ENCODE peak calls at places on chromosomes 16 and 17, in four cellular contexts. One of them, this sample, is unnamed.

GRCh38 chr17:31274252-31274651 is 22.8 kb downstream of the OMG start:
- DNase-seq in H1: no peak
- DNase-seq in IMR-90: peak; percentile 63
- DNase-seq in H9: no peak
- DNase-seq in this sample: no peak

GRCh38 chr17:9414471-9414870 is 161.1 kb downstream of the STX8 start:
- DNase-seq in H1: no peak
- DNase-seq in IMR-90: no peak
- DNase-seq in H9: no peak
- DNase-seq in this sample: no peak

GRCh38 chr17:13650096-13650675 is 48.5 kb upstream of the HS3ST3A1 start:
- DNase-seq in H1: no peak
- DNase-seq in IMR-90: peak; percentile 57
- DNase-seq in H9: no peak
- DNase-seq in this sample: no peak

GRCh38 chr16:49608801-49609200 is 235.2 kb downstream of the C16orf78 start:
- DNase-seq in H1: peak; percentile 44
- DNase-seq in IMR-90: peak; percentile 61
- DNase-seq in H9: peak; percentile 50
- DNase-seq in this sample: peak; percentile 78

GRCh38 chr17:54969658-54970572 is 1.4 kb downstream of the STXBP4 start:
- DNase-seq in H1: no peak
- DNase-seq in IMR-90: no peak
- DNase-seq in H9: no peak
- DNase-seq in this sample: no peak

GRCh38 chr16:86364653-86365380 is 145.5 kb upstream of the FOXF1 start:
- DNase-seq in H1: no peak
- DNase-seq in IMR-90: no peak
- DNase-seq in H9: no peak
- DNase-seq in this sample: no peak

GRCh38 chr17:60720763-60721531 is 43.3 kb downstream of the BCAS3 start:
- DNase-seq in H1: peak; percentile 45
- DNase-seq in IMR-90: peak; percentile 81
- DNase-seq in H9: peak; percentile 44
- DNase-seq in this sample: peak; percentile 56

GRCh38 chr17:77038860-77039555 is 101.8 kb upstream of the SEC14L1 start:
- DNase-seq in H1: no peak
- DNase-seq in IMR-90: no peak
- DNase-seq in H9: no peak
- DNase-seq in this sample: no peak

GRCh38 chr17:10182785-10183184 is 15.6 kb downstream of the GAS7 start:
- DNase-seq in H1: no peak
- DNase-seq in IMR-90: no peak
- DNase-seq in H9: no peak
- DNase-seq in this sample: no peak

GRCh38 chr17:77501101-77501566 is 360.4 kb downstream of the SEC14L1 start:
- DNase-seq in H1: no peak
- DNase-seq in IMR-90: no peak
- DNase-seq in H9: no peak
- DNase-seq in this sample: no peak

GRCh38 chr17:19239544-19239943 is 2.4 kb downstream of the EPN2 start:
- DNase-seq in H1: no peak
- DNase-seq in IMR-90: no peak
- DNase-seq in H9: no peak
- DNase-seq in this sample: peak; percentile 71

GRCh38 chr17:81109957-81110356 is 55.4 kb upstream of the PVALEF start:
- DNase-seq in H1: no peak
- DNase-seq in IMR-90: no peak
- DNase-seq in H9: no peak
- DNase-seq in this sample: no peak

GRCh38 chr17:72954595-72954994 is 137.9 kb downstream of the SLC39A11 start:
- DNase-seq in H1: no peak
- DNase-seq in IMR-90: no peak
- DNase-seq in H9: no peak
- DNase-seq in this sample: no peak

GRCh38 chr17:72952641-72953313 is 139.7 kb downstream of the SLC39A11 start:
- DNase-seq in H1: no peak
- DNase-seq in IMR-90: no peak
- DNase-seq in H9: peak; percentile 50
- DNase-seq in this sample: peak; percentile 77

GRCh38 chr17:72952220-72952619 is 140.3 kb downstream of the SLC39A11 start:
- DNase-seq in H1: no peak
- DNase-seq in IMR-90: no peak
- DNase-seq in H9: peak; percentile 69
- DNase-seq in this sample: peak; percentile 44

GRCh38 chr17:72955391-72956140 is 136.9 kb downstream of the SLC39A11 start:
- DNase-seq in H1: no peak
- DNase-seq in IMR-90: no peak
- DNase-seq in H9: no peak
- DNase-seq in this sample: no peak

GRCh38 chr17:72953621-72954020 is 138.9 kb downstream of the SLC39A11 start:
- DNase-seq in H1: no peak
- DNase-seq in IMR-90: no peak
- DNase-seq in H9: no peak
- DNase-seq in this sample: no peak
- H3K9ac ChIP-seq in H1: no peak overlapping the region
- H3K9ac ChIP-seq in IMR-90: no peak overlapping the region
- H3K9ac ChIP-seq in H9: no peak overlapping the region
- H3K9ac ChIP-seq in this sample: no peak overlapping the region

DNA sequence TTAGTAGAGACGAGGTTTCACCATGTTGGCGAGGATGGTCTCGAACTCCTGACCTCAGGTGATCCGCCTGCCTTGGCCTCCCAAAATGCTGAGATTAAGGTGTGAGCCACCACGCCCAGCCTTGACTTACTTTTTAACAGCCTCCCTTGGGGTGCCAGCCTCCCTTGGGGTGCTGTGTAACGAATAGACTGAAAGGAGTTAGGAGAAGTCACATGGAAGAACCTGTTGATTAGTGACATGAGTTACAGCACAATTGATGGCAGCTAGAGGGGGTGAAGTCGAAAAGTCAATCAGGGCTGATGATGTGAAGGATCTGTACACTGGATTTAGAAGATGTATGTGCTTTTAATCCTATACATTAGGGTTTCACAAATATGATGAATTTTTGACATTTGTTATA is 39.4 kb upstream of the CDR2 start:
- DNase-seq in H1: peak; percentile 8
- DNase-seq in IMR-90: no peak
- DNase-seq in H9: no peak
- DNase-seq in this sample: no peak
- H3K56ac ChIP-seq in H1: no peak overlapping the region
- H3K56ac ChIP-seq in IMR-90: no peak overlapping the region
- H3K56ac ChIP-seq in H9: no peak overlapping the region
- H3K56ac ChIP-seq in this sample: no peak overlapping the region

GRCh38 chr17:2237521-2237921 is 66.1 kb downstream of the SMG6 start:
- DNase-seq in H1: no peak
- DNase-seq in IMR-90: no peak
- DNase-seq in H9: no peak
- DNase-seq in this sample: no peak
- H3K4ac ChIP-seq in H1: no peak overlapping the region
- H3K4ac ChIP-seq in IMR-90: peak overlapping the region; percentile 47
- H3K4ac ChIP-seq in H9: no peak overlapping the region
- H3K4ac ChIP-seq in this sample: no peak overlapping the region

DNA sequence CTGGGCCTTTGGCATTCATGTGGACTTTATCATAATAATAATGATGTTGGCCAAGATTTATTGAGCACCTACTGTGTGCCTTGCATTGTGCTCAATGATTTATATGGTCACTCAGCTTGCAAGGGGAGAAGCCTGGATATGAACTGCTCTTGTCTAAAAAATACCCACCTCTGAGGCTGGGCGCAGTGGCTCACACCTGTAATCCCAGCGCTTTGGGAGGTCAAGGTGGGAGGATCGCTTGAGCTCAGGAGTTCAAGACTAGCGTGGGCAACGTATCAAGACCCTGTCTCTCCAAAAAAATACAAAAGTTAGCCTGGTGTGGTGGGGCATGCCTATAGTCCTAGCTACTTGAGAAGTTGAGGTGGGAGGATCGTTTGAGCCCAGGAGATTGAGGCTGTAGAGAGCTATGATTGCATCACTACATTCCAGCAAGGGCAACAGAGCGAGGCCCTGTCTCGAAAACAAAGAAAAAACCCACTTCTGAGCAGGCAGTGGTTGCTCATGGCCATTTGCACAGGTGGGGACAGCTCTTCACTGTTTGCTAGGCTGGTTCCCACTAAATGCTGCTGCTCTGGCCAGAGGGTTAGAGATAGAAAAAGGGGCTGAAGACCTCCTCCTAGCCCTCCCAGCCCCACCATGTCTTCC is 4.3 kb upstream of the ADGRG1 start:
- DNase-seq in H1: no peak
- DNase-seq in IMR-90: peak; percentile 42
- DNase-seq in H9: no peak
- DNase-seq in this sample: peak; percentile 56
- H3K9ac ChIP-seq in H1: no peak overlapping the region
- H3K9ac ChIP-seq in IMR-90: no peak overlapping the region
- H3K9ac ChIP-seq in H9: no peak overlapping the region
- H3K9ac ChIP-seq in this sample: no peak overlapping the region

DNA sequence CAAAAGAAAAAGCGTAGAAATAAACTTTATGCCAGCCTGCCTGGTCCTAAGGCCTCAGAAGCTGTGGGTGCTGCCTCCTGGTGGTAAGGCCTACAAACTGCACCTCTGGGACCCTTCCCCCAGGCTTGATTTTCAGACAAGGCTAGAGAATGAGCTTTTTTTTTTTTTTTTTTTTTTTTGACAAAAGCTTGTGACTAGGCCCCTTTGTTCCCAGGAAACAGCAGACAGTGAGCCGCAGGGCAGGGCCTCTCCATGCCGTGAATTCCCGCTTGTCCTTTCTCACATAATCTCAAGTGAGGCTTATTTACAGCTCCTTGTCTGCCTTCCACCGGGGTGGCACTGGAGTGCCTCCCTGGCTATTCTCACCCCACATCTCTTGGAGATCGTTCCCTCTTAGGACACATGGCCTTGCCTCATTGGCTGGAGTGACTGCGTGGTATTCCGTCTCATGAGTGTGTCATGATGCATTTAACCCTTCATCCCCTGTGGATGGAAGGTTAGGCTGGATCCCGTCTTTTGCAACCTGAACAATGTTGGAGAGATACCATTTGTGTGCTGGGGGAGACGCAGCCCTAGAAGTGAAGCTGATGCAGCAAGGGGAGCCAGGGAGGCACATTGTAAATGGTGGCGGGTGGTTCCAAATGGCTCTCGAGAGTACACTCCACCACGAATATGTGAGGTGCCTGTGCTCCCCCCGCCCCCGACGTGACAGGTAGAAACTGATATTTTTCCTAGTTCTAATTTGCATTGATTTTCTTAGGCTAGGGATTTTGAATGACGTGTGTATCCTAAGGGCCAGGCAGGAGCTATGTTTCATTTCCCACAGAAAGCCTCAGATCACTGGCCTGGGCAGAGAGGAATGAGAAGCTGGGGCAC is 49.6 kb downstream of the USP22 start:
- DNase-seq in H1: peak; percentile 89
- DNase-seq in IMR-90: peak; percentile 71
- DNase-seq in H9: peak; percentile 92
- DNase-seq in this sample: peak; percentile 93
- H3K56ac ChIP-seq in H1: no peak overlapping the region
- H3K56ac ChIP-seq in IMR-90: no peak overlapping the region
- H3K56ac ChIP-seq in H9: no peak overlapping the region
- H3K56ac ChIP-seq in this sample: peak overlapping the region; percentile 39

GRCh38 chr16:4395055-4395726 is 21.2 kb downstream of the CORO7 start:
- DNase-seq in H1: no peak
- DNase-seq in IMR-90: no peak
- DNase-seq in H9: no peak
- DNase-seq in this sample: no peak
- H3K4ac ChIP-seq in H1: no peak overlapping the region
- H3K4ac ChIP-seq in IMR-90: no peak overlapping the region
- H3K4ac ChIP-seq in H9: no peak overlapping the region
- H3K4ac ChIP-seq in this sample: no peak overlapping the region

GRCh38 chr16:73047221-73047535 is 750 bp downstream of the ZFHX3 start:
- DNase-seq in H1: no peak
- DNase-seq in IMR-90: peak; percentile 57
- DNase-seq in H9: no peak
- DNase-seq in this sample: peak; percentile 88
- H3K9ac ChIP-seq in H1: no peak overlapping the region
- H3K9ac ChIP-seq in IMR-90: peak overlapping the region; percentile 68
- H3K9ac ChIP-seq in H9: no peak overlapping the region
- H3K9ac ChIP-seq in this sample: no peak overlapping the region

DNA sequence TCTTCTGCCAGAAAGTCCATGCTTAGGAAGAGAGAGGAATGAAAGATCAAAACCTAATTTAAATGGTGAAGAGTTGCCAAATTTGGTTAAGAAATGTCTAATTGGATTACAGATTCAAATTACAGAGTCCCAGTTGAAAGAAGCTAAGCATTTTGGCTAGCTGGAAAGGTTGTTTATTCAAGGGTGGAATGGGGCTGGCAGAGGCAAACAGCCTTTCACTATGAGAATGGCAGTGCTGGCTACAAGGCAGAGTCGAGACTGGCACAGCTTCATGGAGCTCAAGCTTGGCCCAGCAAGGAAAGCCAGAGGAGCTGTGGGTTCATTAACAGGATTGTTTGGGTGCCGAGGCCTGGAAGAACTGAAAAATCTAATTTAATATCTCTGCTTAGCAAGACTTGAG is 13.6 kb downstream of the MAP3K3 start:
- DNase-seq in H1: no peak
- DNase-seq in IMR-90: no peak
- DNase-seq in H9: no peak
- DNase-seq in this sample: no peak
- H3K56ac ChIP-seq in H1: no peak overlapping the region
- H3K56ac ChIP-seq in IMR-90: no peak overlapping the region
- H3K56ac ChIP-seq in H9: no peak overlapping the region
- H3K56ac ChIP-seq in this sample: no peak overlapping the region

DNA sequence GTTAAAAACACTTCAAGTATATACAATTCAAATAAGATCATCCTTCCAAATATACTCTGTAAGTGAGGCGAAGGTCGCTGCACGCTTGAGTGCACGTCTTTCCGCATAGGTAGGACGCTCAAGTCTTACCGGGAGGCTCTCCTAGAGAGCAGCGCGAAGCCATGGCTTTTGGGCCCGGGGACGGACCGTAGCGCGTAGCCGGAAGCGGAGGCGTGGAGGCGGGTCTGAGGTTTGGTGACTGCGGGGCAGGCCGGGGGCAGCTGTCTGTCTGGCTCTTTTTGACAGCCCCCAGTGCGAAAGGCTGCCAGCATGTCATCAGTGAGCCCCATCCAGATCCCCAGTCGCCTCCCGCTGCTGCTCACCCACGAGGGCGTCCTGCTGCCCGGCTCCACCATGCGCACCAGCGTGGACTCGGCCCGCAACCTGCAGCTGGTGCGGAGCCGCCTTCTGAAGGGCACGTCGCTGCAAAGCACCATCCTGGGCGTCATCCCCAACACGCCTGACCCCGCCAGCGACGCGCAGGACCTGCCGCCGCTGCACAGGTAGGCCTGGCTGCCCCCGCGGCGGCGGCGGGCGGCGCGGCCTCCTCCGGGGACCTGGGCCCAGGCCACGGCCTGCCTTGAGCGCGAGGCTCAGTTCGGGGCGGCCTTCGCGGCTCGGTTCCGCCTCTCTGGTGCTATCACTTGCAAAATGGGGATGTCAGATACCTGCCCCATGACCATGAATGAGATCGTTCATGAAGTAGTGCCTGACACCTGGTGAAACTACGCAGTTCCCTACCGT is at the start of gene LONP2:
- DNase-seq in H1: peak; percentile 90
- DNase-seq in IMR-90: peak; percentile 85
- DNase-seq in H9: peak; percentile 90
- DNase-seq in this sample: peak; percentile 95
- H3K4ac ChIP-seq in H1: no peak within 1 kb of the TSS
- H3K4ac ChIP-seq in IMR-90: peak within 1 kb of the TSS; percentile 89
- H3K4ac ChIP-seq in H9: no peak within 1 kb of the TSS
- H3K4ac ChIP-seq in this sample: no peak within 1 kb of the TSS

GRCh38 chr17:57121308-57122042 is 36.4 kb downstream of the AKAP1 start:
- DNase-seq in H1: no peak
- DNase-seq in IMR-90: peak; percentile 36
- DNase-seq in H9: peak; percentile 72
- DNase-seq in this sample: peak; percentile 71
- H3K9ac ChIP-seq in H1: no peak overlapping the region
- H3K9ac ChIP-seq in IMR-90: no peak overlapping the region
- H3K9ac ChIP-seq in H9: no peak overlapping the region
- H3K9ac ChIP-seq in this sample: no peak overlapping the region